ENCODE peak calls at places on chromosome 21, in seven cellular contexts. L is tibial nerve; F is neural progenitor cell; O is IMR-90; H is CD4-positive, alpha-beta T cell; Z is lower lobe of right lung; V is esophagus squamous epithelium. R is an unnamed sample.

GRCh38 chr21:16707274-16707673 is 805.6 kb upstream of the CXADR start:
- DNase-seq in F (no peak), O (no peak), V (no peak), Z (no peak), H (no peak), L (no peak), R (no peak)

GRCh38 chr21:42683371-42684108 is 30.1 kb downstream of the PDE9A start:
- DNase-seq in O (no peak), L (no peak), H (no peak), Z (no peak), F (no peak), V (no peak), R (no peak)

GRCh38 chr21:31553926-31554325 is 105.6 kb upstream of the SOD1 start:
- DNase-seq in V (no peak), F (no peak), Z (no peak), L (no peak), H (no peak), O (no peak), R (no peak)

GRCh38 chr21:35508389-35508888 is 459.3 kb upstream of the RUNX1 start:
- DNase-seq in F (peak; percentile 69), L (peak; percentile 23), Z (peak; percentile 84), H (no peak), O (peak; percentile 65), V (no peak), R (peak; percentile 10)

GRCh38 chr21:36882776-36883175 is 83.7 kb downstream of the HLCS start:
- DNase-seq in V (no peak), O (peak; percentile 5), H (no peak), L (no peak), Z (no peak), F (no peak), R (no peak)

GRCh38 chr21:39788383-39788782 is 43.4 kb downstream of the IGSF5 start:
- DNase-seq in F (peak; percentile 91), L (peak; percentile 57), Z (peak; percentile 82), V (no peak), H (no peak), O (peak; percentile 12), R (peak; percentile 66)

GRCh38 chr21:37536616-37537278 is 170.2 kb downstream of the DYRK1A start:
- DNase-seq in F (no peak), V (no peak), Z (no peak), O (no peak), L (no peak), H (no peak), R (no peak)

GRCh38 chr21:21851657-21852056 is 853.4 kb downstream of the NCAM2 start:
- DNase-seq in V (no peak), Z (no peak), O (peak; percentile 13), L (no peak), H (no peak), F (no peak), R (no peak)

GRCh38 chr21:39904457-39904856 is 37.2 kb downstream of the PCP4 start:
- DNase-seq in Z (no peak), F (no peak), O (no peak), L (no peak), V (no peak), H (no peak), R (no peak)

GRCh38 chr21:29164330-29164942 is 34.0 kb downstream of the MAP3K7CL start:
- DNase-seq in H (no peak), F (peak; percentile 44), L (no peak), O (peak; percentile 91), Z (no peak), V (no peak), R (no peak)

DNA sequence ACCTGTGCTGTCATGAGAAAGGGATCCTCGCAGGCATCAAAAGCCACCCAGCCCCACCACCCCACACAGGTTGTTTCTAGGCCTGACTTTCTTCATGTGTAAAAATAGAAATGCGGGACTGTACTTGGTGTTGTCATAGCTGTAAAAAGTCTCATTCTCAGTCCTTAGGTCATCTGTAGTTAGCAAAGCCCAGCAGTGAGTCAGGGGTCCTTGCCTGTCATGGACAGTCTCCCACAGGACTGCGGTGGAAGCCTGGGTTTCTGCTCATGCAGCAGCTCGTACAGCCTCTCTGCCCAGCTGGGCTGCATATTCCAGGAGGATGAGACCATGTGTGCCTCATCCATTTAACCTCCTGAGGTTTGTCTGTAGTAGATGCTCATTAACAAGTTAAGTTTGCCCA is 58.2 kb downstream of the MRPS6 start:
- DNase-seq in V (no peak), F (no peak), L (no peak), H (no peak), O (peak; percentile 15), Z (no peak), R (no peak)
- H3K27ac ChIP-seq in V (peak overlapping the region; percentile 72), F (no peak overlapping the region), L (peak overlapping the region; percentile 83), H (no peak overlapping the region), O (no peak overlapping the region), Z (no peak overlapping the region), R (no peak overlapping the region)

GRCh38 chr21:33685613-33686197 is 43.4 kb downstream of the ITSN1 start:
- DNase-seq in Z (no peak), V (no peak), H (no peak), L (no peak), F (no peak), O (peak; percentile 66), R (no peak)

GRCh38 chr21:33686386-33686785 is 44.1 kb downstream of the ITSN1 start:
- DNase-seq in Z (no peak), F (no peak), L (no peak), O (no peak), H (no peak), V (no peak), R (no peak)

GRCh38 chr21:33688343-33688742 is 46.0 kb downstream of the ITSN1 start:
- DNase-seq in Z (no peak), F (no peak), V (no peak), H (no peak), O (no peak), L (no peak), R (no peak)

GRCh38 chr21:33684923-33685560 is 42.7 kb downstream of the ITSN1 start:
- DNase-seq in O (peak; percentile 50), H (no peak), Z (no peak), F (no peak), V (no peak), L (no peak), R (no peak)

DNA sequence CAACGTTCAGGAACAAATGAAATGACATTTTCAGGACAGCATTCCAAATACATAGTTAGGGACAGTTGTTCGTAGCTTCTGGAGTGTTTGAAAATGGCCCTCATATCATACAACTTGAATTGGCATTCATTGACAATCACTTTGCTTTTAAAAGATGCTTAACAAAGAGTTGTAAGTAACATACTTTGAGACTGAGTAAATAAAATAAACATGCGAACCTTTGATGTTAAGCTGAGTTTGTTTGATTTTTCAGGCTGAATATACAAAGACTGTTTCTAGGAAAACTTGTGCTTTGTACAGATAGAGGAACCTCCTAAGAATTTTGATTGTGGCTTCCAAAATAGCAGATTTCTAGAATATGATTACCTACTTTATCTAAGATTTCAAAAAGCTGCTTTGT is 45.3 kb downstream of the ITSN1 start:
- DNase-seq in F (no peak), V (no peak), Z (no peak), H (no peak), L (no peak), O (peak; percentile 24), R (no peak)
- H3K27ac ChIP-seq in F (no peak overlapping the region), V (no peak overlapping the region), Z (no peak overlapping the region), H (no peak overlapping the region), L (no peak overlapping the region), O (no peak overlapping the region), R (no peak overlapping the region)

DNA sequence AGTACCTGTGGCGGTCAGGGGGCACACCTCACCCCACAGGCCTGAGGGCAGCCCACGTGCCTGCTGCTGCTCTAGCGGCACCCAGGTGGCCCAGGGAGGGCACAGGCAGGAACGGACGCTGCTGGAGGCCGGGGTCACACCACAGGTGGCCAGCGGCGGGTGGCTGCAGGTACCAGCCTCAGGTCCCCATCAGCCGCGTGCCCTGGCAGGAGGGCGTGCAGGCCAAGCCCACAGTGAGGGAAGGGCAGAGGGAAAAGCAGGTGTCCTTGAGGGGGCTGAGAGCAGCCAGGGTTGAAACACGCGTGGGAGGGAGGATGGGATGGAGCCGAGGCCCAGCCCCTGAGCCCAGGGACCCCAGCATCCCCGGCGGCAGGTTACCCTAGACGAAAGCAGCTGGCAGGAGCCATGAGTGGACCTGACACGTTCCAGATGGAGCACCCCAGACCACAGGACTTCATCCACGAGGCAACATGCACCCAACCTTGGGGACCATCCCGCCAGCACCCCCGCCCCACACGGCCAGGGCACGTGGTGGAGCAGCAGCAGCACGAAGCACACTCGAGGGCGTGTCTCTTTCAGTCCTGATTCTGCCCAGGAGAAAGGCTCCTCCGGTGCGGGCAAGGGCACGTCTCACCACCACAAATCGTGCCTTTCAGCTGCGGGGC is 3.7 kb downstream of the SLC19A1 start:
- DNase-seq in L (peak; percentile 8), V (no peak), F (no peak), O (no peak), H (no peak), Z (peak; percentile 41), R (no peak)
- H3K27ac ChIP-seq in L (no peak overlapping the region), V (no peak overlapping the region), F (no peak overlapping the region), O (no peak overlapping the region), H (no peak overlapping the region), Z (no peak overlapping the region), R (no peak overlapping the region)

GRCh38 chr21:44907966-44908364 is 12.7 kb downstream of the ITGB2 start:
- DNase-seq in L (no peak), F (no peak), O (no peak), Z (peak; percentile 84), H (no peak), V (no peak), R (no peak)
- H3K27ac ChIP-seq in L (no peak overlapping the region), F (no peak overlapping the region), O (no peak overlapping the region), Z (peak overlapping the region; percentile 46), H (peak overlapping the region; percentile 52), V (peak overlapping the region; percentile 63), R (no peak overlapping the region)

GRCh38 chr21:41641821-41642368 is 125.0 kb downstream of the RIPK4 start:
- DNase-seq in Z (no peak), O (peak; percentile 94), L (peak; percentile 43), H (no peak), V (no peak), F (peak; percentile 24), R (no peak)

GRCh38 chr21:41639766-41640165 is 127.1 kb downstream of the RIPK4 start:
- DNase-seq in F (no peak), L (no peak), O (no peak), V (no peak), H (no peak), Z (no peak), R (no peak)

GRCh38 chr21:41641510-41641815 is 125.4 kb downstream of the RIPK4 start:
- DNase-seq in L (no peak), F (no peak), Z (no peak), O (no peak), V (no peak), H (no peak), R (no peak)

GRCh38 chr21:41642399-41642798 is 124.5 kb downstream of the RIPK4 start:
- DNase-seq in O (peak; percentile 43), Z (no peak), H (no peak), F (no peak), V (no peak), L (no peak), R (no peak)

GRCh38 chr21:41640756-41641509 is 125.9 kb downstream of the RIPK4 start:
- DNase-seq in V (no peak), Z (no peak), F (no peak), O (peak; percentile 60), H (no peak), L (no peak), R (no peak)
- H3K27ac ChIP-seq in V (peak overlapping the region; percentile 73), Z (no peak overlapping the region), F (no peak overlapping the region), O (no peak overlapping the region), H (no peak overlapping the region), L (peak overlapping the region; percentile 86), R (no peak overlapping the region)

GRCh38 chr21:43934716-43935705 is 70.0 kb downstream of the AGPAT3 start:
- DNase-seq in F (no peak), Z (no peak), V (no peak), O (no peak), H (no peak), L (no peak), R (no peak)
- H3K27ac ChIP-seq in F (no peak overlapping the region), Z (peak overlapping the region; percentile 21), V (peak overlapping the region; percentile 55), O (no peak overlapping the region), H (no peak overlapping the region), L (peak overlapping the region; percentile 52), R (no peak overlapping the region)

GRCh38 chr21:45228171-45228641 is 59.5 kb downstream of the POFUT2 start:
- DNase-seq in O (peak; percentile 99), Z (no peak), H (peak; percentile 57), F (no peak), V (no peak), L (no peak), R (no peak)
- H3K27ac ChIP-seq in O (peak overlapping the region; percentile 2), Z (no peak overlapping the region), H (no peak overlapping the region), F (no peak overlapping the region), V (no peak overlapping the region), L (no peak overlapping the region), R (no peak overlapping the region)